ENCODE peak calls at places on chromosomes 7 and 10, in seven cellular contexts. D is fibroblast of the aortic adventitia, N is left lung, L is psoas muscle, B is A549, H is osteocyte, M is cardiac muscle cell. Y is an unnamed sample.

GRCh38 chr10:50392966-50393718 is 141.8 kb upstream of the ASAH2 start:
- DNase-seq in D (peak), N (no peak), L (no peak), B (peak), H (no peak), M (no peak), Y (no peak)

GRCh38 chr10:76049581-76050290 is 618.3 kb downstream of the LRMDA start:
- DNase-seq in D (no peak), N (no peak), L (no peak), B (no peak), H (no peak), M (no peak), Y (no peak)

GRCh38 chr7:95491201-95491600 is 5.5 kb downstream of the ASB4 start:
- DNase-seq in D (no peak), N (no peak), L (no peak), B (no peak), H (no peak), M (no peak), Y (no peak)

GRCh38 chr7:118214051-118214832 is 10.3 kb upstream of the ANKRD7 start:
- DNase-seq in D (peak), N (peak), L (peak), B (peak), H (no peak), M (no peak), Y (peak)

GRCh38 chr7:40772096-40772495 is 637.3 kb downstream of the SUGCT start:
- DNase-seq in D (peak), N (no peak), L (no peak), B (no peak), H (no peak), M (no peak), Y (no peak)

GRCh38 chr7:129783097-129783919 is 169.5 kb downstream of the UBE2H start:
- DNase-seq in D (peak), N (no peak), L (no peak), B (no peak), H (no peak), M (no peak), Y (no peak)

GRCh38 chr10:105952153-105952552 is 1212.4 kb downstream of the SORCS1 start:
- DNase-seq in D (peak), N (no peak), L (no peak), B (no peak), H (no peak), M (peak), Y (no peak)

GRCh38 chr10:114697061-114697598 is 39.1 kb upstream of the ABLIM1 start:
- DNase-seq in D (no peak), N (peak), L (no peak), B (no peak), H (no peak), M (no peak), Y (peak)

GRCh38 chr7:1270181-1270580 is 37.5 kb downstream of the UNCX start:
- DNase-seq in D (no peak), N (peak), L (peak), B (no peak), H (no peak), M (no peak), Y (no peak)

GRCh38 chr10:13769926-13770325 is 183.2 kb downstream of the PRPF18 start:
- DNase-seq in D (no peak), N (no peak), L (no peak), B (no peak), H (no peak), M (no peak), Y (no peak)

GRCh38 chr10:12418000-12418399 is 68.7 kb downstream of the CAMK1D start:
- DNase-seq in D (peak), N (no peak), L (peak), B (no peak), H (no peak), M (no peak), Y (peak)

GRCh38 chr7:6558837-6559236 is 7.6 kb upstream of the GRID2IP start:
- DNase-seq in D (peak), N (no peak), L (no peak), B (peak), H (no peak), M (peak), Y (no peak)

GRCh38 chr7:115724400-115725056 is 306.0 kb downstream of the TFEC start:
- DNase-seq in D (no peak), N (no peak), L (no peak), B (no peak), H (no peak), M (peak), Y (no peak)

GRCh38 chr7:128795129-128795528 is 3.4 kb downstream of the CCDC136 start:
- DNase-seq in D (no peak), N (no peak), L (no peak), B (no peak), H (no peak), M (no peak), Y (no peak)

GRCh38 chr7:131633342-131633843 is 77.0 kb upstream of the PODXL start:
- DNase-seq in D (peak), N (no peak), L (no peak), B (peak), H (no peak), M (no peak), Y (no peak)

GRCh38 chr7:35336444-35336843 is 82.5 kb upstream of the TBX20 start:
- DNase-seq in D (no peak), N (no peak), L (no peak), B (no peak), H (no peak), M (peak), Y (no peak)

GRCh38 chr10:5418584-5418983 is 6.2 kb downstream of the NET1 start:
- DNase-seq in D (no peak), N (no peak), L (no peak), B (no peak), H (no peak), M (no peak), Y (no peak)

GRCh38 chr10:17029581-17030271 is 99.9 kb downstream of the CUBN start:
- DNase-seq in D (peak), N (no peak), L (peak), B (peak), H (no peak), M (no peak), Y (peak)

GRCh38 chr10:77974396-77975074 is 48.0 kb upstream of the DLG5 start:
- DNase-seq in D (peak), N (no peak), L (no peak), B (peak), H (no peak), M (peak), Y (peak)

GRCh38 chr7:150970424-150970823 is 7.7 kb downstream of the KCNH2 start:
- DNase-seq in D (no peak), N (peak), L (no peak), B (no peak), H (no peak), M (no peak), Y (no peak)

GRCh38 chr7:155202106-155202871 is 95.4 kb upstream of the INSIG1 start:
- DNase-seq in D (no peak), N (no peak), L (no peak), B (no peak), H (no peak), M (no peak), Y (no peak)

GRCh38 chr7:128827248-128827958 is 2.8 kb upstream of the FLNC start:
- DNase-seq in D (peak), N (no peak), L (peak), B (no peak), H (no peak), M (peak), Y (peak)

GRCh38 chr7:951881-952547 is 2.5 kb downstream of the ADAP1 start:
- DNase-seq in D (no peak), N (peak), L (peak), B (no peak), H (no peak), M (no peak), Y (no peak)

GRCh38 chr10:14325325-14325955 is 5.3 kb downstream of the FRMD4A start:
- DNase-seq in D (peak), N (peak), L (no peak), B (peak), H (no peak), M (peak), Y (peak)

GRCh38 chr10:96413151-96413787 is 54.5 kb upstream of the OPALIN start:
- DNase-seq in D (no peak), N (no peak), L (peak), B (no peak), H (peak), M (no peak), Y (no peak)

GRCh38 chr7:93366816-93367215 is 134.7 kb downstream of the VPS50 start:
- DNase-seq in D (no peak), N (no peak), L (no peak), B (no peak), H (no peak), M (no peak), Y (no peak)

GRCh38 chr7:108413782-108414492 is 42.3 kb downstream of the NRCAM start:
- DNase-seq in D (peak), N (no peak), L (no peak), B (peak), H (no peak), M (no peak), Y (no peak)

GRCh38 chr10:29712108-29712507 is 77.3 kb upstream of the SVIL start:
- DNase-seq in D (no peak), N (no peak), L (no peak), B (no peak), H (peak), M (peak), Y (no peak)

GRCh38 chr7:142569851-142570250 is 179.4 kb upstream of the PRSS1 start:
- DNase-seq in D (peak), N (no peak), L (no peak), B (no peak), H (no peak), M (no peak), Y (no peak)

GRCh38 chr7:48006866-48007265 is 22.0 kb downstream of the SUN3 start:
- DNase-seq in D (no peak), N (no peak), L (no peak), B (no peak), H (no peak), M (no peak), Y (no peak)

GRCh38 chr7:26278769-26279168 is 12.9 kb upstream of the SNX10 start:
- DNase-seq in D (peak), N (no peak), L (no peak), B (peak), H (no peak), M (no peak), Y (peak)

GRCh38 chr10:116126239-116126638 is 146.8 kb downstream of the GFRA1 start:
- DNase-seq in D (no peak), N (no peak), L (no peak), B (no peak), H (peak), M (no peak), Y (no peak)

GRCh38 chr10:83332695-83333094 is 806.6 kb upstream of the GHITM start:
- DNase-seq in D (no peak), N (no peak), L (no peak), B (no peak), H (no peak), M (no peak), Y (no peak)

GRCh38 chr10:123156091-123156490 is 1.9 kb downstream of the BUB3 start:
- DNase-seq in D (peak), N (no peak), L (no peak), B (no peak), H (no peak), M (no peak), Y (no peak)

GRCh38 chr7:132697032-132697431 is 120.8 kb upstream of the PLXNA4 start:
- DNase-seq in D (peak), N (no peak), L (no peak), B (no peak), H (no peak), M (no peak), Y (no peak)

GRCh38 chr7:67620216-67620933 is 623.7 kb downstream of the TYW1 start:
- DNase-seq in D (no peak), N (no peak), L (no peak), B (no peak), H (no peak), M (no peak), Y (no peak)

GRCh38 chr7:67614843-67615242 is 618.2 kb downstream of the TYW1 start:
- DNase-seq in D (no peak), N (no peak), L (no peak), B (no peak), H (no peak), M (no peak), Y (no peak)

GRCh38 chr7:67616517-67616916 is 619.9 kb downstream of the TYW1 start:
- DNase-seq in D (no peak), N (no peak), L (no peak), B (no peak), H (no peak), M (no peak), Y (no peak)

GRCh38 chr7:67621704-67622103 is 625.1 kb downstream of the TYW1 start:
- DNase-seq in D (no peak), N (no peak), L (no peak), B (no peak), H (no peak), M (no peak), Y (no peak)

DNA sequence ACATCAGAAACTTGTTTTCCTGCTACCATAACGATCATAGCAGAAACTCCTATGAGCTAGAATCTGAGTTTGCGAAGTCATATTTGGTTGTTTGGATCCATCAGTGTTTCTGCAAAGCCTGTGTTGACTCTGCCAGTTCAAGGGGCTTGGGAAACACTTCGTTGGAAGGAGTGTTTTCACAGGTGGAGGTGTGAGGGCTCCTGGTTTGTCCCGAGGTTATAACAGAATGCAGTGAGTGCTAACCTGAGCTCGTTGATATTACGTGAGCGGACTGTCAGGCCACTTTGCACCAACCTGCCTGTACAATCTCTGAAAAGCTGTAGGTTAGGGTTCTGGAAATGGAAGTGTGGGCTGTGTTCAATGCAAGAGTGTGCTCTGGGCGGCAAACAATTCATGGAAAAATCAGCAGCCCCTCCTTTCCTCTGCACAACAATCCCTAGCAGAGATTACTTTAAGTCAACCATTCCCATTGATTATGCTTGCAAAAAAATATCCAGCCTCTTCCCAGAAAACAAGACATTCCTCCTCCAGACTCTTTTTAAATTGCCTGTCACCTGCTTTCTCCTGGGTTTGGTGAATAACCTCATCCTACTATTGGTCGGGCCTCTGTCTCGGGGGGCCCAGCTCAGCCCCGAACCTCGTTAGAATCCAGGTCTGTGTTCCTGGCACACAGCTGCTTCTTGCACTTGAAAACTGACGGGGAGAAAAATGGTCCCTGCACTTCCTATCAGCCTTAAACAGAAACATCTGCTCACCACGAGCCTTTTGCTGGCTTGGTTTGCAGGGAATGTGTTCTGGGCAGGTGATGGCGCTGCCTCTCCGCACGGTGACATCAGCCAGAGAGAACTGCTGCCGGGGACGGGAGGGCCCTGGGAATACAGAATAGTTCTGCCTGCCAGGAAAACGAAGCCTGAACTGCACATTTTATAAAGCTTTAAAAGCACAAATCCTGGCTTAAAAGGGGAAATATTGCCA is 622.2 kb downstream of the TYW1 start:
- DNase-seq in D (no peak), N (no peak), L (no peak), B (no peak), H (no peak), M (peak), Y (no peak)
- TF ChIP-seq CTCF in D (no peak), N (no peak), L (no peak), B (no peak), H (no peak), M (no peak), Y (no peak)

GRCh38 chr7:80100254-80100653 is 34.4 kb upstream of the GNAI1 start:
- DNase-seq in D (no peak), N (no peak), L (no peak), B (no peak), H (no peak), M (no peak), Y (no peak)

GRCh38 chr7:80093349-80093748 is 41.3 kb upstream of the GNAI1 start:
- DNase-seq in D (no peak), N (no peak), L (no peak), B (no peak), H (no peak), M (no peak), Y (no peak)

GRCh38 chr7:80097756-80098155 is 36.9 kb upstream of the GNAI1 start:
- DNase-seq in D (no peak), N (no peak), L (no peak), B (no peak), H (no peak), M (no peak), Y (no peak)

GRCh38 chr7:80095545-80095944 is 39.1 kb upstream of the GNAI1 start:
- DNase-seq in D (peak), N (no peak), L (no peak), B (no peak), H (no peak), M (no peak), Y (no peak)

DNA sequence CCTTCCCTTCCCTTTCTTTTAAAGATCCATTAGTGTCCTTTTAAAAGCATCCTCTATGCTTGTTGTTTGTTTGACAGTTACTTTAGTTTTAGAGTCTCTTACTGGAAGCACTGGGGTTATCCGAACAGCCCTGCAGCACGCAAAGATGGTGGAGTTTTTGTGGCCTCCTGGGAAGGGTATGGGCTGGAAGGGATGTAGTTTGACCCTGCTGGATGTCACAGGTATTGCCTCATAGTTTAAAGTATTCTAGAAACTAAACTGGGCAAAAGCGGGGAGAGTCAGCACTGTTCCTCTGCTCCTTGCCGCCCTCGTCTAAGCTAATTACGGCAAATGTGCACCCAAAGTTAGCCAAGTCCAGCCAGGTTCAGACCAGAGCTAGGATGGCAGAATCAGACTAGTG is 35.8 kb upstream of the GNAI1 start:
- DNase-seq in D (no peak), N (no peak), L (no peak), B (no peak), H (no peak), M (no peak), Y (no peak)
- TF ChIP-seq CTCF in D (peak), N (no peak), L (no peak), B (no peak), H (peak), M (no peak), Y (no peak)

GRCh38 chr10:98242823-98243222 is 25.2 kb downstream of the LOXL4 start:
- DNase-seq in D (peak), N (no peak), L (no peak), B (no peak), H (no peak), M (peak), Y (no peak)
- TF ChIP-seq CTCF in D (peak), N (peak), L (peak), B (peak), H (peak), M (peak), Y (peak)

GRCh38 chr10:72625608-72626443 is at the start of gene MICU1:
- DNase-seq in D (peak), N (peak), L (peak), B (peak), H (peak), M (peak), Y (peak)
- TF ChIP-seq CTCF in D (no peak), N (no peak), L (no peak), B (no peak), H (no peak), M (no peak), Y (no peak)

GRCh38 chr7:45574521-45575500 is 643 bp downstream of the ADCY1 start:
- DNase-seq in D (peak), N (peak), L (no peak), B (peak), H (no peak), M (peak), Y (peak)
- TF ChIP-seq CTCF in D (peak), N (no peak), L (peak), B (peak), H (peak), M (no peak), Y (peak)

DNA sequence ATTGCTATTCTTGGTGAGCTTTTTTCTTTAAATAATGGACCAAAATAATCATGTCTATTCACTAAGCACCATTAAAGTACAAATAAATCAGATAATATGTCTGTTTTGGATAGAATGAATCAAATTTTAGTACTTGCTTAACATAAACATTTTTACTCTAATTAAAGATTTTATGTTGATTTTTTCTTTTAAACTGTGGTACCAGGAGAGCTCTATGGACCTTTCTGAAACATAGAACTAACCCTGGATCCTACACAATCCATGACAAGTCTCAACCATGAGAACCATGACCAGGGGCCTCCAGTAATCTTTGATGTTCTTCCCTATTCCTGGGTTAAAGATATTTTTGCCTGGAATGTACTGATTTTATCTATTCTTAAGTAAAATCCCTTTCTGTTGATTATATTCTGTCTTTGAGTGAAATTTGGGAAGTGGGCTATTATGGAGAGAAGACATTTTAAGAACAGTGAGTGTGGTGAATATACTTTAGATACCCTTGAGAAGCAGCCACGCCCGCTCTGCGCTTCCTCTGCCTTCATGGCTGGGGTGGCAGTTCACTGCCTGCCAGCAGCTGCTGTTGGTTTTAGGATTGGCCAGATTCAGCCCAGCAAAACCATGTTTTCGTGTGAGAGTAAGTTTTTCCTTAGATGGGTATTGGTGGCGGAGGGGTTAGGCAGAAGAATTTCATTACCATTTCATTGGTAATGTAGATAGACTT is 42.2 kb upstream of the BHLHA15 start:
- DNase-seq in D (no peak), N (no peak), L (no peak), B (no peak), H (no peak), M (no peak), Y (no peak)
- TF ChIP-seq CTCF in D (no peak), N (no peak), L (no peak), B (no peak), H (no peak), M (no peak), Y (no peak)

GRCh38 chr7:140475747-140476333 is 3.5 kb downstream of the MKRN1 start:
- DNase-seq in D (peak), N (no peak), L (no peak), B (peak), H (no peak), M (peak), Y (no peak)
- TF ChIP-seq CTCF in D (peak), N (peak), L (peak), B (peak), H (peak), M (peak), Y (peak)

Y was measured in adrenal gland.